ENCODE peak calls at places on chromosome 4, in four cellular contexts. One of them, this sample, is unnamed.

GRCh38 chr4:166318810-166319525 is 445.9 kb downstream of the TLL1 start:
- DNase-seq in GM06990: no peak
- DNase-seq in progenitor cell of endocrine pancreas: no peak
- DNase-seq in stimulated activated CD4-positive, alpha-beta T cell treated with anti-CD3 and anti-CD28 coated beads, Interleukin-15, amount 100 ng/mL, for 1 hour: no peak
- DNase-seq in this sample: no peak

GRCh38 chr4:173214661-173215060 is 46.0 kb downstream of the GALNT7 start:
- DNase-seq in GM06990: no peak
- DNase-seq in progenitor cell of endocrine pancreas: no peak
- DNase-seq in stimulated activated CD4-positive, alpha-beta T cell treated with anti-CD3 and anti-CD28 coated beads, Interleukin-15, amount 100 ng/mL, for 1 hour: no peak
- DNase-seq in this sample: no peak

GRCh38 chr4:72312032-72312650 is 256.9 kb downstream of the ADAMTS3 start:
- DNase-seq in GM06990: no peak
- DNase-seq in progenitor cell of endocrine pancreas: no peak
- DNase-seq in stimulated activated CD4-positive, alpha-beta T cell treated with anti-CD3 and anti-CD28 coated beads, Interleukin-15, amount 100 ng/mL, for 1 hour: no peak
- DNase-seq in this sample: no peak

GRCh38 chr4:21512351-21512750 is 436.2 kb downstream of the KCNIP4 start:
- DNase-seq in GM06990: no peak
- DNase-seq in progenitor cell of endocrine pancreas: no peak
- DNase-seq in stimulated activated CD4-positive, alpha-beta T cell treated with anti-CD3 and anti-CD28 coated beads, Interleukin-15, amount 100 ng/mL, for 1 hour: no peak
- DNase-seq in this sample: no peak

GRCh38 chr4:114921790-114922581 is 191.4 kb downstream of the NDST4 start:
- DNase-seq in GM06990: no peak
- DNase-seq in progenitor cell of endocrine pancreas: no peak
- DNase-seq in stimulated activated CD4-positive, alpha-beta T cell treated with anti-CD3 and anti-CD28 coated beads, Interleukin-15, amount 100 ng/mL, for 1 hour: no peak
- DNase-seq in this sample: no peak

GRCh38 chr4:166128452-166128851 is 255.4 kb downstream of the TLL1 start:
- DNase-seq in GM06990: no peak
- DNase-seq in progenitor cell of endocrine pancreas: no peak
- DNase-seq in stimulated activated CD4-positive, alpha-beta T cell treated with anti-CD3 and anti-CD28 coated beads, Interleukin-15, amount 100 ng/mL, for 1 hour: no peak
- DNase-seq in this sample: no peak

GRCh38 chr4:92299152-92299551 is 4.6 kb upstream of the GRID2 start:
- DNase-seq in GM06990: no peak
- DNase-seq in progenitor cell of endocrine pancreas: no peak
- DNase-seq in stimulated activated CD4-positive, alpha-beta T cell treated with anti-CD3 and anti-CD28 coated beads, Interleukin-15, amount 100 ng/mL, for 1 hour: no peak
- DNase-seq in this sample: no peak

GRCh38 chr4:30630431-30630830 is 89.7 kb upstream of the PCDH7 start:
- DNase-seq in GM06990: no peak
- DNase-seq in progenitor cell of endocrine pancreas: no peak
- DNase-seq in stimulated activated CD4-positive, alpha-beta T cell treated with anti-CD3 and anti-CD28 coated beads, Interleukin-15, amount 100 ng/mL, for 1 hour: no peak
- DNase-seq in this sample: no peak

GRCh38 chr4:183765121-183765990 is 106.3 kb downstream of the TRAPPC11 start:
- DNase-seq in GM06990: no peak
- DNase-seq in progenitor cell of endocrine pancreas: no peak
- DNase-seq in stimulated activated CD4-positive, alpha-beta T cell treated with anti-CD3 and anti-CD28 coated beads, Interleukin-15, amount 100 ng/mL, for 1 hour: no peak
- DNase-seq in this sample: no peak

GRCh38 chr4:142549248-142549647 is 296.9 kb downstream of the INPP4B start:
- DNase-seq in GM06990: no peak
- DNase-seq in progenitor cell of endocrine pancreas: no peak
- DNase-seq in stimulated activated CD4-positive, alpha-beta T cell treated with anti-CD3 and anti-CD28 coated beads, Interleukin-15, amount 100 ng/mL, for 1 hour: no peak
- DNase-seq in this sample: no peak

GRCh38 chr4:37463457-37463856 is 218.9 kb downstream of the NWD2 start:
- DNase-seq in GM06990: no peak
- DNase-seq in progenitor cell of endocrine pancreas: no peak
- DNase-seq in stimulated activated CD4-positive, alpha-beta T cell treated with anti-CD3 and anti-CD28 coated beads, Interleukin-15, amount 100 ng/mL, for 1 hour: no peak
- DNase-seq in this sample: no peak

GRCh38 chr4:90317785-90318184 is 190.6 kb downstream of the CCSER1 start:
- DNase-seq in GM06990: no peak
- DNase-seq in progenitor cell of endocrine pancreas: no peak
- DNase-seq in stimulated activated CD4-positive, alpha-beta T cell treated with anti-CD3 and anti-CD28 coated beads, Interleukin-15, amount 100 ng/mL, for 1 hour: no peak
- DNase-seq in this sample: no peak

GRCh38 chr4:86927843-86928395 is 6.9 kb upstream of the AFF1 start:
- DNase-seq in GM06990: no peak
- DNase-seq in progenitor cell of endocrine pancreas: no peak
- DNase-seq in stimulated activated CD4-positive, alpha-beta T cell treated with anti-CD3 and anti-CD28 coated beads, Interleukin-15, amount 100 ng/mL, for 1 hour: no peak
- DNase-seq in this sample: no peak

GRCh38 chr4:74279716-74280115 is 28.6 kb upstream of the EPGN start:
- DNase-seq in GM06990: no peak
- DNase-seq in progenitor cell of endocrine pancreas: no peak
- DNase-seq in stimulated activated CD4-positive, alpha-beta T cell treated with anti-CD3 and anti-CD28 coated beads, Interleukin-15, amount 100 ng/mL, for 1 hour: no peak
- DNase-seq in this sample: no peak

GRCh38 chr4:8010618-8011017 is 71.0 kb upstream of the AFAP1 start:
- DNase-seq in GM06990: no peak
- DNase-seq in progenitor cell of endocrine pancreas: peak
- DNase-seq in stimulated activated CD4-positive, alpha-beta T cell treated with anti-CD3 and anti-CD28 coated beads, Interleukin-15, amount 100 ng/mL, for 1 hour: no peak
- DNase-seq in this sample: no peak

GRCh38 chr4:54678826-54679225 is 21.1 kb downstream of the KIT start:
- DNase-seq in GM06990: no peak
- DNase-seq in progenitor cell of endocrine pancreas: no peak
- DNase-seq in stimulated activated CD4-positive, alpha-beta T cell treated with anti-CD3 and anti-CD28 coated beads, Interleukin-15, amount 100 ng/mL, for 1 hour: no peak
- DNase-seq in this sample: no peak

GRCh38 chr4:74133786-74134499 is 24.0 kb upstream of the MTHFD2L start:
- DNase-seq in GM06990: no peak
- DNase-seq in progenitor cell of endocrine pancreas: peak
- DNase-seq in stimulated activated CD4-positive, alpha-beta T cell treated with anti-CD3 and anti-CD28 coated beads, Interleukin-15, amount 100 ng/mL, for 1 hour: no peak
- DNase-seq in this sample: peak

GRCh38 chr4:109383823-109384222 is 49.8 kb upstream of the SEC24B start:
- DNase-seq in GM06990: no peak
- DNase-seq in progenitor cell of endocrine pancreas: no peak
- DNase-seq in stimulated activated CD4-positive, alpha-beta T cell treated with anti-CD3 and anti-CD28 coated beads, Interleukin-15, amount 100 ng/mL, for 1 hour: no peak
- DNase-seq in this sample: no peak